ENCODE peak calls at places on chromosomes 3 and 15, in seven cellular contexts. D is OCI-LY7; Z is lower lobe of right lung; C is psoas muscle; O is H1; A is fibroblast of lung; H is CD8-positive, alpha-beta T cell. K is an unnamed sample. For H3K4me1, the result is how much of the 10 kb centered on the place peaks cover.

GRCh38 chr15:88650556-88650955 is 11.7 kb downstream of the ISG20 start:
- DNase-seq in D (no peak), Z (no peak), C (no peak), O (no peak), A (no peak), H (no peak), K (no peak)

GRCh38 chr3:36904641-36905040 is 40.2 kb downstream of the TRANK1 start:
- DNase-seq in D (no peak), Z (no peak), C (no peak), O (peak), A (peak), H (no peak), K (no peak)

GRCh38 chr15:67680645-67681044 is 138.1 kb downstream of the MAP2K5 start:
- DNase-seq in D (peak), Z (no peak), C (no peak), O (no peak), A (no peak), H (no peak), K (no peak)

GRCh38 chr15:25909325-25909724 is 46.2 kb upstream of the ATP10A start:
- DNase-seq in D (no peak), Z (no peak), C (no peak), O (no peak), A (no peak), H (no peak), K (no peak)

GRCh38 chr3:106120334-106120733 is 251.5 kb upstream of the CBLB start:
- DNase-seq in D (no peak), Z (no peak), C (no peak), O (no peak), A (peak), H (no peak), K (no peak)

GRCh38 chr15:99105516-99106341 is 849 bp downstream of the SYNM start:
- DNase-seq in D (peak), Z (peak), C (peak), O (peak), A (peak), H (no peak), K (no peak)

GRCh38 chr15:63341898-63342297 is 39.7 kb downstream of the CA12 start:
- DNase-seq in D (no peak), Z (no peak), C (no peak), O (no peak), A (no peak), H (no peak), K (no peak)

GRCh38 chr15:91652610-91653207 is 200.8 kb upstream of the SLCO3A1 start:
- DNase-seq in D (no peak), Z (no peak), C (no peak), O (no peak), A (no peak), H (no peak), K (no peak)

GRCh38 chr3:186166491-186167288 is 57.8 kb upstream of the ETV5 start:
- DNase-seq in D (no peak), Z (no peak), C (no peak), O (no peak), A (no peak), H (no peak), K (no peak)

GRCh38 chr3:141680620-141681389 is 57.3 kb upstream of the RNF7 start:
- DNase-seq in D (no peak), Z (no peak), C (peak), O (no peak), A (peak), H (no peak), K (no peak)

GRCh38 chr3:4813855-4814254 is 165.4 kb upstream of the BHLHE40 start:
- DNase-seq in D (no peak), Z (no peak), C (no peak), O (no peak), A (peak), H (no peak), K (no peak)

GRCh38 chr15:88701561-88702095 is 62.8 kb downstream of the ISG20 start:
- DNase-seq in D (peak), Z (no peak), C (no peak), O (peak), A (no peak), H (no peak), K (peak)

GRCh38 chr3:56133423-56133822 is 334.8 kb downstream of the ERC2 start:
- DNase-seq in D (no peak), Z (no peak), C (no peak), O (no peak), A (peak), H (no peak), K (no peak)

GRCh38 chr15:99707481-99708270 is 25.6 kb downstream of the LYSMD4 start:
- DNase-seq in D (no peak), Z (no peak), C (no peak), O (no peak), A (peak), H (no peak), K (no peak)

GRCh38 chr3:39237012-39237411 is 42.8 kb downstream of the CX3CR1 start:
- DNase-seq in D (no peak), Z (no peak), C (no peak), O (no peak), A (no peak), H (no peak), K (no peak)

GRCh38 chr3:38003371-38003816 is 12.8 kb downstream of the VILL start:
- DNase-seq in D (peak), Z (peak), C (peak), O (peak), A (peak), H (peak), K (no peak)

GRCh38 chr3:96843505-96844203 is 29.3 kb downstream of the EPHA6 start:
- DNase-seq in D (no peak), Z (no peak), C (no peak), O (no peak), A (no peak), H (no peak), K (no peak)

GRCh38 chr3:184911570-184911969 is 99.6 kb downstream of the VPS8 start:
- DNase-seq in D (no peak), Z (no peak), C (no peak), O (no peak), A (no peak), H (no peak), K (no peak)

GRCh38 chr15:68271854-68272471 is 5.6 kb upstream of the FEM1B start:
- DNase-seq in D (no peak), Z (no peak), C (peak), O (no peak), A (peak), H (no peak), K (no peak)

GRCh38 chr3:8110966-8111798 is 390.4 kb upstream of the LMCD1 start:
- DNase-seq in D (peak), Z (no peak), C (no peak), O (peak), A (peak), H (peak), K (peak)

GRCh38 chr3:45029661-45030060 is 3.6 kb downstream of the CLEC3B start:
- DNase-seq in D (no peak), Z (no peak), C (no peak), O (no peak), A (peak), H (no peak), K (no peak)

GRCh38 chr3:102078864-102079808 is 229.8 kb downstream of the NFKBIZ start:
- DNase-seq in D (no peak), Z (peak), C (no peak), O (no peak), A (no peak), H (no peak), K (no peak)

GRCh38 chr3:134323966-134324962 is 50.0 kb downstream of the AMOTL2 start:
- DNase-seq in D (no peak), Z (no peak), C (no peak), O (no peak), A (no peak), H (no peak), K (no peak)

DNA sequence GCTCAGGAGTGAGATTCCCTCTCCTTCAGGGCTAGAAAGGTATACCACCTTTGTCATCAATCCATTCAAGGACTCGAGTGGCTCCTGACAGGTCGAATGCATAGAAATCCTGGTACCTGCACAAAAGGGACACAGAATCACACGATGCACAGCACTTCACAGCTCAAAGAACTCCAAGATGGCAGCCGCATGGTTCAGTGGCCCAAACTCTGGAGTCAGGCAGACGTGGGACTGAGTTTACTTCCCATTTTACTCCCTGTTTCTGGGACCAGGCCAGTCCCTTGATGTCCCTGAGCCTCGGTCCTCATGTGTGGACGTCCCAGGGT is 536 bp downstream of the WDR73 start:
- DNase-seq in D (no peak), Z (no peak), C (no peak), O (no peak), A (no peak), H (no peak), K (no peak)
- H3K4me1 ChIP-seq in D (under half), Z (half or more), C (under half), O (under half), A (under half), H (under half), K (under half)

DNA sequence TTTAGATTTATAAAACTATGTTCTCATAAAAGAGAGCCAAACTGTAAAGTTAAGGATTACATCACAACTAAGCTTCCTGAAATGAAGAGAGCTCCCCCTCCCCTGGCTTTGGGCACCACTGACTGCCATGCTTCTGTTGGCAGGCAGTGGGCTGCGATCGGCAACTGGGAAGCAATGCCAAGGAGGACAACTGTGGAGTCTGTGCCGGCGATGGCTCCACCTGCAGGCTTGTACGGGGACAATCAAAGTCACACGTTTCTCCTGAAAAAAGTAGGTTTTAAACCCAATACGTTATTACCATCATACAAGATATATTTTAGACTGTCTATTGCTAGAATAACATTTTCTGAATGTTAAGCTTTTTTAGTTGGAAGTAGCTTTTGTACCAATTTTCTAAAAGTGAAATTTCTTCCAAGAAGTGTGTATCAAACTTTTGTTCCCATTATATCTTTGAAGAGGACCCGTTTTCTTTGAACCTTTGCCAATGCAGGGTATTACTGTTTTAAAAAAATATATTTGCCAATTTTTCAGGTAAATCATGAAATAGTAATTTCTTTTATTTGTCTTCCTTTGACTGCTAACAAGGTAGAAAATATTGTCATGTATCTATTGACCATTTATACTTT is 184.1 kb downstream of the ADAMTSL3 start:
- DNase-seq in D (peak), Z (peak), C (no peak), O (peak), A (no peak), H (no peak), K (no peak)
- TF ChIP-seq CTCF in D (peak), Z (peak), C (peak), O (peak), A (peak), H (no peak), K (peak)

GRCh38 chr15:44667039-44667360 is 3.5 kb upstream of the SPG11 start:
- DNase-seq in D (no peak), Z (no peak), C (no peak), O (no peak), A (no peak), H (no peak), K (no peak)
- H3K4me1 ChIP-seq in D (half or more), Z (under half), C (under half), O (under half), A (under half), H (half or more), K (under half)

DNA sequence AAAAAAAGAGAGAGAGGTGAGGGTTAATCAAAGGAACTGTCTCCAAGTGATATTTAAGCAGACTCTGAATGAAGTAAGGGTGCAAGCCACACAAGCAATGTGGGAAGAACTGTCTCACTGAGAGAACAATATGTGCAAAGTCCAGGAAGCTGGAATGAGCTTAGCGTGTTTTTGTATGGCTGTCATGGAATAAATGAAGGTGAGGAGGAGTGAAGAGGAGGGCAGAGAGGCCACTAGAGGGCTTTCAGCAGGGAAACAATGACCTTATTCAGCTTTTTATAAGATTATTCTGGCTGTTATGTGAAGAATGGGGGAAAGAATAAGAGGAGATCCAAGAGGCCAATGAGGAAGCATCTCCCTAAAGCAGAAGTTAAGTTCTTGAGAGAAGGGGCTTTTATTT is 86.9 kb upstream of the COL8A1 start:
- DNase-seq in D (no peak), Z (no peak), C (no peak), O (no peak), A (no peak), H (no peak), K (no peak)
- TF ChIP-seq CTCF in D (peak), Z (no peak), C (no peak), O (peak), A (no peak), H (no peak), K (peak)

GRCh38 chr3:50606596-50606995 is 5.0 kb downstream of the CISH start:
- DNase-seq in D (no peak), Z (peak), C (no peak), O (no peak), A (no peak), H (no peak), K (no peak)

GRCh38 chr3:50605901-50606326 is 5.7 kb downstream of the CISH start:
- DNase-seq in D (no peak), Z (peak), C (no peak), O (no peak), A (no peak), H (no peak), K (no peak)

GRCh38 chr3:50603261-50604109 is 8.1 kb downstream of the CISH start:
- DNase-seq in D (no peak), Z (no peak), C (no peak), O (no peak), A (no peak), H (no peak), K (no peak)

GRCh38 chr3:50604110-50604621 is 7.4 kb downstream of the CISH start:
- DNase-seq in D (no peak), Z (no peak), C (no peak), O (no peak), A (no peak), H (no peak), K (no peak)

GRCh38 chr3:50604628-50605588 is 6.7 kb downstream of the CISH start:
- DNase-seq in D (peak), Z (no peak), C (peak), O (no peak), A (no peak), H (no peak), K (no peak)
- H3K4me1 ChIP-seq in D (under half), Z (half or more), C (half or more), O (under half), A (under half), H (half or more), K (under half)

GRCh38 chr3:31567036-31567435 is 34.3 kb downstream of the STT3B start:
- DNase-seq in D (peak), Z (no peak), C (no peak), O (no peak), A (no peak), H (no peak), K (no peak)
- TF ChIP-seq CTCF in D (peak), Z (peak), C (peak), O (peak), A (peak), H (peak), K (peak)

DNA sequence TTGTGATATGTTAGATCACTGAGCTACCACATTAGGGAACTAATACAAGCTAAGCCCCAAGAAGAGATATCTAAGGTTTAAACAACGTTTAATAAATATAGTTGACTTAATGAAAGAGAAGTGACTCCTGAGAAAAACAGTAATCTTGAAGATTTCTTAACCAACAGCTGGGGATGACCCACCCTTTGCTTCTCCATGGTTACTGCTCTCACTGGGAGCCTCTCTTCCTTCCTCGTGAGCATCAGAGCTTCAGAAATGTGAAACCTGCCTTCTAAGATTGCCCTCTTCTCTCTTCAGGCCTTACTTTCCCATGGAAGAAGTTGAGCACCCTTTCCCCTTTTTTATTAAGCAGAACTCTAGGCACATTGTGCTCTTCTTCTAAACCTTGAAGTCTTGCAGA is 132.2 kb upstream of the NR2E3 start:
- DNase-seq in D (no peak), Z (no peak), C (no peak), O (no peak), A (no peak), H (no peak), K (no peak)
- H3K4me1 ChIP-seq in D (under half), Z (under half), C (under half), O (under half), A (under half), H (under half), K (under half)

GRCh38 chr15:70633394-70633793 is 130.0 kb downstream of the UACA start:
- DNase-seq in D (no peak), Z (no peak), C (no peak), O (no peak), A (peak), H (no peak), K (no peak)

GRCh38 chr15:70632981-70633380 is 130.4 kb downstream of the UACA start:
- DNase-seq in D (no peak), Z (no peak), C (no peak), O (no peak), A (peak), H (no peak), K (no peak)

GRCh38 chr15:70632079-70632850 is 131.1 kb downstream of the UACA start:
- DNase-seq in D (no peak), Z (no peak), C (no peak), O (no peak), A (peak), H (no peak), K (no peak)

GRCh38 chr15:70635895-70636294 is 127.5 kb downstream of the UACA start:
- DNase-seq in D (no peak), Z (no peak), C (no peak), O (no peak), A (no peak), H (no peak), K (no peak)

DNA sequence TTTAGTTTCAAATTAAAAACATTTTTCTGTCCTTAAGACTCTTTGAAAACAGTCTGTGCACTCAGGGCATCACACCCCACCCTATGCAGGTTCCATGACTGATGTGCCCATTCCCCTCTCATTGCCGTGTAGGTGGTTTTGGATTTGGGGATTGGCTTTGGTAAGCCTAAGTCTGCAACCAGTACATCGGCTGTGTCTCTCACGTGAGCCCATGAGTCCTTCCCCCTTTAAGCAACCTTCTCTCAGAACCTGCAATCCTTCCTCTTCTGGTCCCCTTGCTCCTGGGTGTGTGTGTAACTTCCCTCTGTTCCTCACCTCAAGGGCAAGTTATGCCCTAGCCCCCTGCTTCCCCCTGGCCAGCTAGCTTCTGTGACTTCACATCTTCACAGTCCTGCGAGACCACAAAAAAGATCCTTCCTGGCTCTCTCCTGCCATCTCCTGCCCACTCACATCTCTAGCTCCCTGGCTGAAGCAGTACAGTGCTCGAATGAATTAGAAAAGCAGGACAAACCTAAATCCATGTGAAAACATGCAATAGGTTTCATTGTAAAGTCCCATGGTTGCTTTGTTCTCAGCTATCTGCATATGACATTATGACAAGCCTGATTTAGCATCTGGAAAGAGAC is 126.7 kb downstream of the UACA start:
- DNase-seq in D (no peak), Z (no peak), C (no peak), O (no peak), A (peak), H (no peak), K (no peak)
- TF ChIP-seq CTCF in D (no peak), Z (no peak), C (no peak), O (peak), A (peak), H (no peak), K (peak)

K was measured in Panc1.